ENCODE peak calls at places on chromosomes 7 and 10, in eight cellular contexts. S is Caki2; A is HCT116; X is stimulated activated CD8-positive, alpha-beta memory T cell treated with anti-CD3 and anti-CD28 coated beads, Interleukin-15, amount 100 ng/mL, for 4 hours; B is DMS153; N is smooth muscle cell of the brain vasculature; O is GOT3; I is B cell. Y is an unnamed sample.

GRCh38 chr10:3805227-3805790 is 20.3 kb upstream of the KLF6 start:
- DNase-seq in S (peak), A (peak), X (no peak), B (no peak), N (no peak), O (no peak), I (peak), Y (no peak)

GRCh38 chr7:47912332-47912731 is 35.9 kb downstream of the PKD1L1 start:
- DNase-seq in S (no peak), A (no peak), X (no peak), B (no peak), N (no peak), O (no peak), I (no peak), Y (no peak)

GRCh38 chr7:28700790-28701203 is 257.3 kb downstream of the TRIL start:
- DNase-seq in S (no peak), A (no peak), X (no peak), B (peak), N (no peak), O (no peak), I (no peak), Y (no peak)

GRCh38 chr7:9124320-9124719 is 690.9 kb downstream of the NXPH1 start:
- DNase-seq in S (no peak), A (no peak), X (no peak), B (no peak), N (no peak), O (no peak), I (no peak), Y (no peak)

GRCh38 chr10:44465430-44466115 is 80.7 kb upstream of the CXCL12 start:
- DNase-seq in S (no peak), A (no peak), X (no peak), B (no peak), N (peak), O (no peak), I (no peak), Y (no peak)

GRCh38 chr7:155213385-155213784 is 84.3 kb upstream of the INSIG1 start:
- DNase-seq in S (no peak), A (no peak), X (no peak), B (no peak), N (no peak), O (no peak), I (no peak), Y (no peak)

GRCh38 chr7:154892459-154892858 is 110.5 kb downstream of the PAXIP1 start:
- DNase-seq in S (no peak), A (no peak), X (no peak), B (peak), N (no peak), O (no peak), I (no peak), Y (no peak)

GRCh38 chr10:69004821-69005220 is 16.2 kb downstream of the KIFBP start:
- DNase-seq in S (peak), A (peak), X (no peak), B (no peak), N (peak), O (no peak), I (no peak), Y (no peak)

GRCh38 chr10:2245580-2245979 is 508.3 kb upstream of the ADARB2 start:
- DNase-seq in S (no peak), A (no peak), X (no peak), B (no peak), N (no peak), O (no peak), I (no peak), Y (no peak)

GRCh38 chr10:93897070-93897797 is 3.5 kb downstream of the SLC35G1 start:
- DNase-seq in S (no peak), A (no peak), X (no peak), B (no peak), N (no peak), O (no peak), I (no peak), Y (no peak)

GRCh38 chr10:121310151-121310711 is 288.0 kb downstream of the FGFR2 start:
- DNase-seq in S (peak), A (no peak), X (no peak), B (no peak), N (no peak), O (no peak), I (no peak), Y (peak)

GRCh38 chr10:132665946-132666732 is 119.8 kb downstream of the NKX6-2 start:
- DNase-seq in S (peak), A (no peak), X (no peak), B (no peak), N (no peak), O (no peak), I (no peak), Y (no peak)

GRCh38 chr7:129855234-129855673 is 97.5 kb downstream of the UBE2H start:
- DNase-seq in S (no peak), A (no peak), X (no peak), B (no peak), N (peak), O (no peak), I (no peak), Y (peak)

GRCh38 chr7:21542891-21543527 is at the start of gene DNAH11:
- DNase-seq in S (peak), A (no peak), X (no peak), B (peak), N (no peak), O (no peak), I (no peak), Y (peak)

GRCh38 chr7:66859794-66860645 is 61.0 kb upstream of the TMEM248 start:
- DNase-seq in S (no peak), A (no peak), X (no peak), B (peak), N (no peak), O (no peak), I (no peak), Y (no peak)

GRCh38 chr7:112001089-112001826 is 204.9 kb downstream of the DOCK4 start:
- DNase-seq in S (peak), A (peak), X (no peak), B (no peak), N (peak), O (no peak), I (no peak), Y (no peak)

GRCh38 chr7:7099584-7100014 is 82.7 kb upstream of the C1GALT1 start:
- DNase-seq in S (peak), A (peak), X (no peak), B (peak), N (peak), O (peak), I (no peak), Y (no peak)

GRCh38 chr10:88754272-88754671 is 5.5 kb upstream of the LIPN start:
- DNase-seq in S (no peak), A (no peak), X (no peak), B (no peak), N (peak), O (no peak), I (no peak), Y (no peak)

GRCh38 chr10:115606081-115606480 is 512.9 kb downstream of the ATRNL1 start:
- DNase-seq in S (no peak), A (no peak), X (no peak), B (no peak), N (no peak), O (no peak), I (no peak), Y (no peak)

GRCh38 chr7:78578701-78579100 is 780.1 kb downstream of the PHTF2 start:
- DNase-seq in S (no peak), A (no peak), X (no peak), B (no peak), N (no peak), O (no peak), I (no peak), Y (no peak)

GRCh38 chr7:128443817-128444216 is 11.9 kb upstream of the HILPDA start:
- DNase-seq in S (no peak), A (no peak), X (no peak), B (no peak), N (no peak), O (no peak), I (no peak), Y (no peak)

GRCh38 chr10:5890519-5890878 is 456 bp downstream of the FBH1 start:
- DNase-seq in S (no peak), A (no peak), X (no peak), B (no peak), N (no peak), O (no peak), I (no peak), Y (no peak)

GRCh38 chr10:73644767-73645166 is 3.5 kb upstream of the MYOZ1 start:
- DNase-seq in S (no peak), A (no peak), X (no peak), B (no peak), N (no peak), O (no peak), I (no peak), Y (no peak)

GRCh38 chr10:30940279-30940678 is 91.4 kb downstream of the ZNF438 start:
- DNase-seq in S (no peak), A (no peak), X (no peak), B (no peak), N (no peak), O (no peak), I (no peak), Y (no peak)

GRCh38 chr7:4788627-4789189 is 13.3 kb downstream of the AP5Z1 start:
- DNase-seq in S (no peak), A (no peak), X (no peak), B (no peak), N (no peak), O (no peak), I (no peak), Y (no peak)

GRCh38 chr10:12191715-12192114 is 4.0 kb downstream of the NUDT5 start:
- DNase-seq in S (no peak), A (no peak), X (no peak), B (no peak), N (no peak), O (no peak), I (no peak), Y (no peak)

GRCh38 chr7:72925546-72926120 is 738 bp downstream of the POM121 start:
- DNase-seq in S (no peak), A (no peak), X (no peak), B (no peak), N (peak), O (no peak), I (peak), Y (no peak)

GRCh38 chr10:101492205-101492604 is 95.9 kb downstream of the POLL start:
- DNase-seq in S (no peak), A (no peak), X (no peak), B (no peak), N (no peak), O (no peak), I (no peak), Y (no peak)

GRCh38 chr7:142557971-142558582 is 191.2 kb upstream of the PRSS1 start:
- DNase-seq in S (peak), A (peak), X (peak), B (no peak), N (peak), O (no peak), I (no peak), Y (no peak)

GRCh38 chr10:27783660-27784059 is 38.0 kb upstream of the MKX start:
- DNase-seq in S (peak), A (peak), X (no peak), B (no peak), N (no peak), O (peak), I (no peak), Y (no peak)

GRCh38 chr7:108973075-108973474 is 403.4 kb downstream of the DNAJB9 start:
- DNase-seq in S (no peak), A (peak), X (no peak), B (no peak), N (no peak), O (no peak), I (no peak), Y (no peak)

GRCh38 chr7:112157072-112157471 is 49.1 kb downstream of the DOCK4 start:
- DNase-seq in S (no peak), A (no peak), X (no peak), B (peak), N (no peak), O (no peak), I (no peak), Y (no peak)

GRCh38 chr10:118729641-118730258 is 25.0 kb downstream of the CACUL1 start:
- DNase-seq in S (no peak), A (no peak), X (no peak), B (peak), N (no peak), O (no peak), I (peak), Y (no peak)

GRCh38 chr7:6531492-6532279 is 19.6 kb downstream of the GRID2IP start:
- DNase-seq in S (no peak), A (no peak), X (no peak), B (no peak), N (no peak), O (no peak), I (no peak), Y (no peak)

GRCh38 chr7:138865843-138866242 is 67.8 kb upstream of the ATP6V0A4 start:
- DNase-seq in S (no peak), A (no peak), X (no peak), B (no peak), N (no peak), O (no peak), I (no peak), Y (no peak)

GRCh38 chr7:82481499-82482097 is 38.0 kb upstream of the CACNA2D1 start:
- DNase-seq in S (peak), A (peak), X (no peak), B (peak), N (no peak), O (no peak), I (no peak), Y (peak)

GRCh38 chr10:117188399-117188798 is 8.9 kb upstream of the KCNK18 start:
- DNase-seq in S (no peak), A (no peak), X (no peak), B (no peak), N (no peak), O (no peak), I (no peak), Y (no peak)